ENCODE peak calls at places on chromosomes 12 and 14, in six cellular contexts. F is lower leg skin; C is neural progenitor cell; R is AG09319; H is CD8-positive, alpha-beta T cell; X is PC-3. V is an unnamed sample.

GRCh38 chr12:109377139-109377685 is 29.5 kb downstream of the MYO1H start:
- DNase-seq in F (no peak), C (peak), R (no peak), H (no peak), X (no peak), V (no peak)

GRCh38 chr12:112514926-112515642 is 96.3 kb downstream of the PTPN11 start:
- DNase-seq in F (no peak), C (no peak), R (no peak), H (no peak), X (no peak), V (no peak)

GRCh38 chr14:90508073-90508472 is 111.2 kb downstream of the CALM1 start:
- DNase-seq in F (no peak), C (no peak), R (no peak), H (no peak), X (no peak), V (no peak)

GRCh38 chr14:80787876-80788275 is 153.7 kb downstream of the CEP128 start:
- DNase-seq in F (no peak), C (no peak), R (no peak), H (no peak), X (peak), V (peak)

GRCh38 chr14:88095791-88096190 is 90.9 kb downstream of the GPR65 start:
- DNase-seq in F (no peak), C (no peak), R (no peak), H (no peak), X (peak), V (no peak)

GRCh38 chr12:66144796-66145754 is 14.5 kb upstream of the LLPH start:
- DNase-seq in F (peak), C (peak), R (peak), H (no peak), X (peak), V (peak)

GRCh38 chr12:67893003-67893402 is 96.2 kb upstream of the IFNG-AS1 start:
- DNase-seq in F (no peak), C (no peak), R (no peak), H (no peak), X (no peak), V (no peak)

GRCh38 chr14:20632831-20633771 is 8.4 kb downstream of the OR6S1 start:
- DNase-seq in F (no peak), C (peak), R (peak), H (no peak), X (peak), V (peak)

GRCh38 chr12:68800294-68800693 is 7.7 kb upstream of the MDM2 start:
- DNase-seq in F (no peak), C (no peak), R (no peak), H (no peak), X (peak), V (peak)

GRCh38 chr14:105909046-105909827 is 382.9 kb downstream of the TMEM121 start:
- DNase-seq in F (no peak), C (no peak), R (no peak), H (no peak), X (no peak), V (no peak)

GRCh38 chr12:15522574-15523187 is 200.4 kb downstream of the PTPRO start:
- DNase-seq in F (no peak), C (peak), R (no peak), H (no peak), X (peak), V (peak)

GRCh38 chr12:121814429-121815119 is 10.8 kb downstream of the SETD1B start:
- DNase-seq in F (no peak), C (no peak), R (no peak), H (no peak), X (no peak), V (no peak)

GRCh38 chr14:61438497-61438859 is 117.1 kb downstream of the PRKCH start:
- DNase-seq in F (peak), C (no peak), R (no peak), H (no peak), X (no peak), V (peak)

GRCh38 chr14:84458881-84459280 is 1071.1 kb upstream of the FLRT2 start:
- DNase-seq in F (no peak), C (no peak), R (no peak), H (no peak), X (no peak), V (no peak)

GRCh38 chr14:68757618-68758081 is 35.2 kb downstream of the ZFP36L1 start:
- DNase-seq in F (no peak), C (no peak), R (no peak), H (no peak), X (no peak), V (no peak)
- TF ChIP-seq CTCF in F (no peak), C (no peak), R (no peak), H (no peak), X (no peak), V (no peak)

GRCh38 chr14:55519473-55520080 is 60.4 kb upstream of the KTN1 start:
- DNase-seq in F (no peak), C (no peak), R (no peak), H (no peak), X (no peak), V (peak)
- TF ChIP-seq CTCF in F (no peak), C (no peak), R (no peak), H (no peak), X (no peak), V (no peak)

GRCh38 chr14:99552572-99553216 is 51.3 kb downstream of the CCDC85C start:
- DNase-seq in F (no peak), C (no peak), R (no peak), H (no peak), X (no peak), V (no peak)

GRCh38 chr14:99552021-99552553 is 51.9 kb downstream of the CCDC85C start:
- DNase-seq in F (no peak), C (no peak), R (no peak), H (no peak), X (no peak), V (no peak)

GRCh38 chr14:99556134-99556791 is 47.7 kb downstream of the CCDC85C start:
- DNase-seq in F (no peak), C (no peak), R (no peak), H (no peak), X (no peak), V (no peak)

GRCh38 chr14:99554757-99555531 is 49.1 kb downstream of the CCDC85C start:
- DNase-seq in F (no peak), C (no peak), R (no peak), H (no peak), X (no peak), V (peak)

GRCh38 chr14:99554184-99554583 is 49.8 kb downstream of the CCDC85C start:
- DNase-seq in F (no peak), C (no peak), R (no peak), H (no peak), X (no peak), V (no peak)
- TF ChIP-seq CTCF in F (no peak), C (no peak), R (no peak), H (no peak), X (no peak), V (no peak)

GRCh38 chr14:44154446-44154845 is 352.6 kb downstream of the FSCB start:
- DNase-seq in F (no peak), C (no peak), R (no peak), H (no peak), X (no peak), V (no peak)

GRCh38 chr14:44154889-44155288 is 352.2 kb downstream of the FSCB start:
- DNase-seq in F (no peak), C (no peak), R (no peak), H (no peak), X (peak), V (no peak)

GRCh38 chr14:44151120-44151519 is 356.0 kb downstream of the FSCB start:
- DNase-seq in F (no peak), C (no peak), R (no peak), H (no peak), X (no peak), V (no peak)

DNA sequence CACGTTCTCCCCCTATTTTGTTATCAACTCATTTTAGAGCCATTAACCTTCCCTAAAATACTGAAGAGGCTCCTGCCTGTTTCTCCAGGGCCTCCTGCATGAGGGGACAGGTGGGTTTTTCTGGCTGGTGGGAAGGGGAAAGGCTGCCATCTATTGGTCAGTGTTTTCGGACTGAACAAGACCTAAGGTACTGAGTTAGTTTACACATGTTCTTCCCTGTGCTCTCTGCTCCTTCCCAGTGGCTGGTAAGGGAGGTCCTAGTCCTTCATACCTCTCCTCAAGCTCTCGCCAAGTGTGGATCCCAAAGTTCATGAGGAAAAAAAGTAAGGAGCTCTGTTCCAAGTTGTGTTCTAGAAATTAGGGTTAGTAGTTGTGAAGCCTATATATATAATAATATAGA is 357.5 kb downstream of the FSCB start:
- DNase-seq in F (no peak), C (peak), R (no peak), H (no peak), X (peak), V (peak)
- TF ChIP-seq CTCF in F (no peak), C (peak), R (no peak), H (no peak), X (peak), V (peak)

GRCh38 chr14:33908540-33909223 is 42.2 kb downstream of the EGLN3 start:
- DNase-seq in F (no peak), C (no peak), R (no peak), H (no peak), X (peak), V (no peak)
- TF ChIP-seq CTCF in F (no peak), C (no peak), R (no peak), H (no peak), X (peak), V (no peak)

DNA sequence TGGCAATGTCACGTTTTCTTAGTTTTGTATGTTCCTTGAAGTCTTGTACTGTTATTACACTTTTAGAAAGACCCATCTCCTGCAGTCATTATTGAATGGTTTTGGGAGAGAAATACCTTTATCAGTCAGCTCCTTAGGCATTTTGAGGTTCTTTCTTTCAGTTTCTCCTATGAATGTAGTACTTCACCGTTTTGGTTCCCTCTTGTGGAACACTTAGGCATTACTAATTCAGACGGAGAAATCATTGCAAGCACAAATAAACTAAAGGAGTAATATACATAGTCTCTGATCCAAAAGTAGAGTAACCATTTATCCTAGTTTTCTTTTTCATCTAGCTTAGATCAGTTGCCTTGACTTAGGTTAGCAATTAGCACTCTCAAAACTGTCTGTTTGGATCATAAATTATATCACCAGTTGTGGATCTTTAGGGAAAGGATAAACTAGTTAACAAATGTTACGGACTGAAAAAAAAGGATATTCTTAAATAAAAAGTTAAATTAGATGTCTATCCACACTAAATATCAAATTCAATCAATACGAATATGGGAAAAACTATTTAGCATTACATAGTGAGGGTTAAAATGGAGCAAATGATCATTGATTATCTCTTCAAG is 1538.3 kb upstream of the SEL1L start:
- DNase-seq in F (no peak), C (peak), R (no peak), H (no peak), X (peak), V (peak)
- TF ChIP-seq CTCF in F (no peak), C (peak), R (peak), H (no peak), X (peak), V (peak)

DNA sequence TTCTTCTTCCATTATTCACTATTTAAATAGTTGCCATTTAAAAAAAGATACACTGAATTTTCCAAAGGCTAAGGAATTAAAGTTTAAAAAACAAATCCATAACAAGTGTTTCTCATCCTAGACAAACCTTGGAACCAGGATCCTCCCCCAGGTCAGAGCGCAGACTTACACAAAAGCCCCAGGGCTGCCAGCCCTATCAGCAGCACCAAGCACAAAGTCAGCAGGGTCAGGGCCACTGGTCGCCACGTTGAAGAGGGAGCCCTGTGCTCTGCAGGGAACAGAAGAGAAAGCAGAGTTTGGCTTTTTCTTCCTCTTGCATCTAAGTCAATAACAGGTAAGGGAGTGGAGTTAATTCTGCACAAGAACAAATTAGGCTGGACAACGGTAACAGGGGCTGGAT is 9.8 kb downstream of the CLEC1A start:
- DNase-seq in F (no peak), C (no peak), R (no peak), H (no peak), X (no peak), V (no peak)
- TF ChIP-seq CTCF in F (no peak), C (no peak), R (no peak), H (no peak), X (no peak), V (no peak)